ENCODE peak calls at places on chromosome 10, in eight cellular contexts. One of them, this sample, is unnamed.

GRCh38 chr10:28366943-28367342 is 64.1 kb upstream of the MPP7 start:
- DNase-seq in GM04504: no peak
- DNase-seq in activated T-cell treated with anti-CD3 and anti-CD28 coated beads, Interleukin-2, amount 50 U/mL, for 48 hours: no peak
- DNase-seq in neural crest cell: no peak
- DNase-seq in astrocyte of the cerebellum: no peak
- DNase-seq in mucosa of gallbladder: no peak
- DNase-seq in bronchial epithelial cell: no peak
- DNase-seq in body of pancreas: no peak
- DNase-seq in this sample: no peak

GRCh38 chr10:104445359-104445758 is 91.7 kb downstream of the CFAP58 start:
- DNase-seq in GM04504: no peak
- DNase-seq in activated T-cell treated with anti-CD3 and anti-CD28 coated beads, Interleukin-2, amount 50 U/mL, for 48 hours: no peak
- DNase-seq in neural crest cell: no peak
- DNase-seq in astrocyte of the cerebellum: peak
- DNase-seq in mucosa of gallbladder: no peak
- DNase-seq in bronchial epithelial cell: peak
- DNase-seq in body of pancreas: no peak
- DNase-seq in this sample: peak

GRCh38 chr10:24622781-24623301 is 100.8 kb downstream of the ARHGAP21 start:
- DNase-seq in GM04504: no peak
- DNase-seq in activated T-cell treated with anti-CD3 and anti-CD28 coated beads, Interleukin-2, amount 50 U/mL, for 48 hours: no peak
- DNase-seq in neural crest cell: no peak
- DNase-seq in astrocyte of the cerebellum: no peak
- DNase-seq in mucosa of gallbladder: no peak
- DNase-seq in bronchial epithelial cell: no peak
- DNase-seq in body of pancreas: no peak
- DNase-seq in this sample: no peak

GRCh38 chr10:89301231-89301630 is 615 bp upstream of the IFIT2 start:
- DNase-seq in GM04504: no peak
- DNase-seq in activated T-cell treated with anti-CD3 and anti-CD28 coated beads, Interleukin-2, amount 50 U/mL, for 48 hours: no peak
- DNase-seq in neural crest cell: no peak
- DNase-seq in astrocyte of the cerebellum: no peak
- DNase-seq in mucosa of gallbladder: no peak
- DNase-seq in bronchial epithelial cell: peak
- DNase-seq in body of pancreas: no peak
- DNase-seq in this sample: peak

GRCh38 chr10:92756233-92757065 is 66.7 kb downstream of the HHEX start:
- DNase-seq in GM04504: no peak
- DNase-seq in activated T-cell treated with anti-CD3 and anti-CD28 coated beads, Interleukin-2, amount 50 U/mL, for 48 hours: no peak
- DNase-seq in neural crest cell: no peak
- DNase-seq in astrocyte of the cerebellum: no peak
- DNase-seq in mucosa of gallbladder: no peak
- DNase-seq in bronchial epithelial cell: peak
- DNase-seq in body of pancreas: no peak
- DNase-seq in this sample: no peak

GRCh38 chr10:35194906-35195305 is 68.3 kb downstream of the CREM start:
- DNase-seq in GM04504: no peak
- DNase-seq in activated T-cell treated with anti-CD3 and anti-CD28 coated beads, Interleukin-2, amount 50 U/mL, for 48 hours: no peak
- DNase-seq in neural crest cell: no peak
- DNase-seq in astrocyte of the cerebellum: peak
- DNase-seq in mucosa of gallbladder: no peak
- DNase-seq in bronchial epithelial cell: peak
- DNase-seq in body of pancreas: no peak
- DNase-seq in this sample: peak

GRCh38 chr10:128053356-128053755 is 72.9 kb downstream of the MKI67 start:
- DNase-seq in GM04504: no peak
- DNase-seq in activated T-cell treated with anti-CD3 and anti-CD28 coated beads, Interleukin-2, amount 50 U/mL, for 48 hours: no peak
- DNase-seq in neural crest cell: no peak
- DNase-seq in astrocyte of the cerebellum: no peak
- DNase-seq in mucosa of gallbladder: no peak
- DNase-seq in bronchial epithelial cell: no peak
- DNase-seq in body of pancreas: no peak
- DNase-seq in this sample: no peak

GRCh38 chr10:35659456-35659855 is 17.4 kb upstream of the FZD8 start:
- DNase-seq in GM04504: no peak
- DNase-seq in activated T-cell treated with anti-CD3 and anti-CD28 coated beads, Interleukin-2, amount 50 U/mL, for 48 hours: no peak
- DNase-seq in neural crest cell: no peak
- DNase-seq in astrocyte of the cerebellum: no peak
- DNase-seq in mucosa of gallbladder: no peak
- DNase-seq in bronchial epithelial cell: no peak
- DNase-seq in body of pancreas: no peak
- DNase-seq in this sample: no peak

GRCh38 chr10:119595715-119596515 is 849 bp downstream of the TIAL1 start:
- DNase-seq in GM04504: no peak
- DNase-seq in activated T-cell treated with anti-CD3 and anti-CD28 coated beads, Interleukin-2, amount 50 U/mL, for 48 hours: peak
- DNase-seq in neural crest cell: peak
- DNase-seq in astrocyte of the cerebellum: no peak
- DNase-seq in mucosa of gallbladder: peak
- DNase-seq in bronchial epithelial cell: no peak
- DNase-seq in body of pancreas: peak
- DNase-seq in this sample: no peak

GRCh38 chr10:36880898-36881297 is 244.5 kb upstream of the ANKRD30A start:
- DNase-seq in GM04504: no peak
- DNase-seq in activated T-cell treated with anti-CD3 and anti-CD28 coated beads, Interleukin-2, amount 50 U/mL, for 48 hours: no peak
- DNase-seq in neural crest cell: no peak
- DNase-seq in astrocyte of the cerebellum: peak
- DNase-seq in mucosa of gallbladder: no peak
- DNase-seq in bronchial epithelial cell: peak
- DNase-seq in body of pancreas: no peak
- DNase-seq in this sample: peak

GRCh38 chr10:49309691-49310371 is 10.9 kb downstream of the C10orf71 start:
- DNase-seq in GM04504: no peak
- DNase-seq in activated T-cell treated with anti-CD3 and anti-CD28 coated beads, Interleukin-2, amount 50 U/mL, for 48 hours: peak
- DNase-seq in neural crest cell: no peak
- DNase-seq in astrocyte of the cerebellum: no peak
- DNase-seq in mucosa of gallbladder: no peak
- DNase-seq in bronchial epithelial cell: no peak
- DNase-seq in body of pancreas: no peak
- DNase-seq in this sample: no peak

GRCh38 chr10:63901916-63902315 is 380.7 kb downstream of the REEP3 start:
- DNase-seq in GM04504: peak
- DNase-seq in activated T-cell treated with anti-CD3 and anti-CD28 coated beads, Interleukin-2, amount 50 U/mL, for 48 hours: no peak
- DNase-seq in neural crest cell: no peak
- DNase-seq in astrocyte of the cerebellum: no peak
- DNase-seq in mucosa of gallbladder: no peak
- DNase-seq in bronchial epithelial cell: no peak
- DNase-seq in body of pancreas: no peak
- DNase-seq in this sample: no peak

GRCh38 chr10:26455567-26456315 is 17.6 kb downstream of the APBB1IP start:
- DNase-seq in GM04504: no peak
- DNase-seq in activated T-cell treated with anti-CD3 and anti-CD28 coated beads, Interleukin-2, amount 50 U/mL, for 48 hours: no peak
- DNase-seq in neural crest cell: no peak
- DNase-seq in astrocyte of the cerebellum: no peak
- DNase-seq in mucosa of gallbladder: no peak
- DNase-seq in bronchial epithelial cell: no peak
- DNase-seq in body of pancreas: no peak
- DNase-seq in this sample: no peak

GRCh38 chr10:3886191-3886590 is 101.2 kb upstream of the KLF6 start:
- DNase-seq in GM04504: no peak
- DNase-seq in activated T-cell treated with anti-CD3 and anti-CD28 coated beads, Interleukin-2, amount 50 U/mL, for 48 hours: no peak
- DNase-seq in neural crest cell: peak
- DNase-seq in astrocyte of the cerebellum: no peak
- DNase-seq in mucosa of gallbladder: no peak
- DNase-seq in bronchial epithelial cell: no peak
- DNase-seq in body of pancreas: peak
- DNase-seq in this sample: no peak

GRCh38 chr10:110134917-110135316 is 72.5 kb upstream of the MXI1 start:
- DNase-seq in GM04504: no peak
- DNase-seq in activated T-cell treated with anti-CD3 and anti-CD28 coated beads, Interleukin-2, amount 50 U/mL, for 48 hours: no peak
- DNase-seq in neural crest cell: no peak
- DNase-seq in astrocyte of the cerebellum: no peak
- DNase-seq in mucosa of gallbladder: no peak
- DNase-seq in bronchial epithelial cell: no peak
- DNase-seq in body of pancreas: no peak
- DNase-seq in this sample: no peak

GRCh38 chr10:14588084-14588937 is 186.4 kb downstream of the FAM107B start:
- DNase-seq in GM04504: peak
- DNase-seq in activated T-cell treated with anti-CD3 and anti-CD28 coated beads, Interleukin-2, amount 50 U/mL, for 48 hours: peak
- DNase-seq in neural crest cell: no peak
- DNase-seq in astrocyte of the cerebellum: peak
- DNase-seq in mucosa of gallbladder: peak
- DNase-seq in bronchial epithelial cell: peak
- DNase-seq in body of pancreas: no peak
- DNase-seq in this sample: peak

GRCh38 chr10:62541811-62542210 is 167.6 kb downstream of the ZNF365 start:
- DNase-seq in GM04504: no peak
- DNase-seq in activated T-cell treated with anti-CD3 and anti-CD28 coated beads, Interleukin-2, amount 50 U/mL, for 48 hours: no peak
- DNase-seq in neural crest cell: no peak
- DNase-seq in astrocyte of the cerebellum: no peak
- DNase-seq in mucosa of gallbladder: peak
- DNase-seq in bronchial epithelial cell: no peak
- DNase-seq in body of pancreas: no peak
- DNase-seq in this sample: no peak

GRCh38 chr10:72259491-72260214 is 14.1 kb upstream of the DDIT4 start:
- DNase-seq in GM04504: no peak
- DNase-seq in activated T-cell treated with anti-CD3 and anti-CD28 coated beads, Interleukin-2, amount 50 U/mL, for 48 hours: peak
- DNase-seq in neural crest cell: no peak
- DNase-seq in astrocyte of the cerebellum: no peak
- DNase-seq in mucosa of gallbladder: no peak
- DNase-seq in bronchial epithelial cell: no peak
- DNase-seq in body of pancreas: no peak
- DNase-seq in this sample: no peak

GRCh38 chr10:17805440-17805839 is 3.7 kb upstream of the MRC1 start:
- DNase-seq in GM04504: no peak
- DNase-seq in activated T-cell treated with anti-CD3 and anti-CD28 coated beads, Interleukin-2, amount 50 U/mL, for 48 hours: no peak
- DNase-seq in neural crest cell: no peak
- DNase-seq in astrocyte of the cerebellum: no peak
- DNase-seq in mucosa of gallbladder: no peak
- DNase-seq in bronchial epithelial cell: no peak
- DNase-seq in body of pancreas: no peak
- DNase-seq in this sample: no peak

GRCh38 chr10:44774676-44775401 is 136.3 kb upstream of the TMEM72 start:
- DNase-seq in GM04504: no peak
- DNase-seq in activated T-cell treated with anti-CD3 and anti-CD28 coated beads, Interleukin-2, amount 50 U/mL, for 48 hours: no peak
- DNase-seq in neural crest cell: no peak
- DNase-seq in astrocyte of the cerebellum: peak
- DNase-seq in mucosa of gallbladder: no peak
- DNase-seq in bronchial epithelial cell: no peak
- DNase-seq in body of pancreas: peak
- DNase-seq in this sample: no peak

GRCh38 chr10:70364772-70365091 is 17.7 kb downstream of the LRRC20 start:
- DNase-seq in GM04504: no peak
- DNase-seq in activated T-cell treated with anti-CD3 and anti-CD28 coated beads, Interleukin-2, amount 50 U/mL, for 48 hours: no peak
- DNase-seq in neural crest cell: no peak
- DNase-seq in astrocyte of the cerebellum: no peak
- DNase-seq in mucosa of gallbladder: no peak
- DNase-seq in bronchial epithelial cell: no peak
- DNase-seq in body of pancreas: no peak
- DNase-seq in this sample: no peak

GRCh38 chr10:59176241-59177030 is at the start of gene PHYHIPL:
- DNase-seq in GM04504: no peak
- DNase-seq in activated T-cell treated with anti-CD3 and anti-CD28 coated beads, Interleukin-2, amount 50 U/mL, for 48 hours: no peak
- DNase-seq in neural crest cell: peak
- DNase-seq in astrocyte of the cerebellum: no peak
- DNase-seq in mucosa of gallbladder: no peak
- DNase-seq in bronchial epithelial cell: no peak
- DNase-seq in body of pancreas: peak
- DNase-seq in this sample: no peak

GRCh38 chr10:98611432-98611831 is 164.7 kb upstream of the HPS1 start:
- DNase-seq in GM04504: no peak
- DNase-seq in activated T-cell treated with anti-CD3 and anti-CD28 coated beads, Interleukin-2, amount 50 U/mL, for 48 hours: no peak
- DNase-seq in neural crest cell: no peak
- DNase-seq in astrocyte of the cerebellum: no peak
- DNase-seq in mucosa of gallbladder: no peak
- DNase-seq in bronchial epithelial cell: no peak
- DNase-seq in body of pancreas: no peak
- DNase-seq in this sample: no peak

GRCh38 chr10:104045151-104046089 is 40.3 kb downstream of the COL17A1 start:
- DNase-seq in GM04504: peak
- DNase-seq in activated T-cell treated with anti-CD3 and anti-CD28 coated beads, Interleukin-2, amount 50 U/mL, for 48 hours: peak
- DNase-seq in neural crest cell: no peak
- DNase-seq in astrocyte of the cerebellum: peak
- DNase-seq in mucosa of gallbladder: peak
- DNase-seq in bronchial epithelial cell: no peak
- DNase-seq in body of pancreas: peak
- DNase-seq in this sample: peak

GRCh38 chr10:101358706-101359300 is 4.8 kb downstream of the BTRC start:
- DNase-seq in GM04504: no peak
- DNase-seq in activated T-cell treated with anti-CD3 and anti-CD28 coated beads, Interleukin-2, amount 50 U/mL, for 48 hours: no peak
- DNase-seq in neural crest cell: no peak
- DNase-seq in astrocyte of the cerebellum: no peak
- DNase-seq in mucosa of gallbladder: no peak
- DNase-seq in bronchial epithelial cell: peak
- DNase-seq in body of pancreas: no peak
- DNase-seq in this sample: peak

GRCh38 chr10:91745086-91745831 is 53.0 kb upstream of the TNKS2 start:
- DNase-seq in GM04504: no peak
- DNase-seq in activated T-cell treated with anti-CD3 and anti-CD28 coated beads, Interleukin-2, amount 50 U/mL, for 48 hours: no peak
- DNase-seq in neural crest cell: no peak
- DNase-seq in astrocyte of the cerebellum: no peak
- DNase-seq in mucosa of gallbladder: peak
- DNase-seq in bronchial epithelial cell: peak
- DNase-seq in body of pancreas: peak
- DNase-seq in this sample: peak

GRCh38 chr10:129767751-129768150 is 196.3 kb downstream of the EBF3 start:
- DNase-seq in GM04504: no peak
- DNase-seq in activated T-cell treated with anti-CD3 and anti-CD28 coated beads, Interleukin-2, amount 50 U/mL, for 48 hours: no peak
- DNase-seq in neural crest cell: no peak
- DNase-seq in astrocyte of the cerebellum: no peak
- DNase-seq in mucosa of gallbladder: no peak
- DNase-seq in bronchial epithelial cell: no peak
- DNase-seq in body of pancreas: no peak
- DNase-seq in this sample: no peak

GRCh38 chr10:119221666-119222065 is 14.3 kb downstream of the GRK5 start:
- DNase-seq in GM04504: no peak
- DNase-seq in activated T-cell treated with anti-CD3 and anti-CD28 coated beads, Interleukin-2, amount 50 U/mL, for 48 hours: no peak
- DNase-seq in neural crest cell: no peak
- DNase-seq in astrocyte of the cerebellum: no peak
- DNase-seq in mucosa of gallbladder: no peak
- DNase-seq in bronchial epithelial cell: no peak
- DNase-seq in body of pancreas: no peak
- DNase-seq in this sample: no peak

GRCh38 chr10:73263948-73264347 is 11.5 kb upstream of the MRPS16 start:
- DNase-seq in GM04504: no peak
- DNase-seq in activated T-cell treated with anti-CD3 and anti-CD28 coated beads, Interleukin-2, amount 50 U/mL, for 48 hours: no peak
- DNase-seq in neural crest cell: no peak
- DNase-seq in astrocyte of the cerebellum: no peak
- DNase-seq in mucosa of gallbladder: no peak
- DNase-seq in bronchial epithelial cell: peak
- DNase-seq in body of pancreas: no peak
- DNase-seq in this sample: peak

GRCh38 chr10:52451817-52452216 is 137.7 kb downstream of the DKK1 start:
- DNase-seq in GM04504: peak
- DNase-seq in activated T-cell treated with anti-CD3 and anti-CD28 coated beads, Interleukin-2, amount 50 U/mL, for 48 hours: no peak
- DNase-seq in neural crest cell: no peak
- DNase-seq in astrocyte of the cerebellum: no peak
- DNase-seq in mucosa of gallbladder: no peak
- DNase-seq in bronchial epithelial cell: peak
- DNase-seq in body of pancreas: no peak
- DNase-seq in this sample: peak

GRCh38 chr10:104732222-104732621 is 91.1 kb downstream of the SORCS3 start:
- DNase-seq in GM04504: no peak
- DNase-seq in activated T-cell treated with anti-CD3 and anti-CD28 coated beads, Interleukin-2, amount 50 U/mL, for 48 hours: no peak
- DNase-seq in neural crest cell: no peak
- DNase-seq in astrocyte of the cerebellum: no peak
- DNase-seq in mucosa of gallbladder: no peak
- DNase-seq in bronchial epithelial cell: no peak
- DNase-seq in body of pancreas: no peak
- DNase-seq in this sample: no peak

GRCh38 chr10:12507165-12507870 is 158.0 kb downstream of the CAMK1D start:
- DNase-seq in GM04504: no peak
- DNase-seq in activated T-cell treated with anti-CD3 and anti-CD28 coated beads, Interleukin-2, amount 50 U/mL, for 48 hours: no peak
- DNase-seq in neural crest cell: no peak
- DNase-seq in astrocyte of the cerebellum: no peak
- DNase-seq in mucosa of gallbladder: no peak
- DNase-seq in bronchial epithelial cell: no peak
- DNase-seq in body of pancreas: no peak
- DNase-seq in this sample: no peak

GRCh38 chr10:110168601-110169481 is 38.6 kb upstream of the MXI1 start:
- DNase-seq in GM04504: no peak
- DNase-seq in activated T-cell treated with anti-CD3 and anti-CD28 coated beads, Interleukin-2, amount 50 U/mL, for 48 hours: no peak
- DNase-seq in neural crest cell: no peak
- DNase-seq in astrocyte of the cerebellum: no peak
- DNase-seq in mucosa of gallbladder: no peak
- DNase-seq in bronchial epithelial cell: no peak
- DNase-seq in body of pancreas: no peak
- DNase-seq in this sample: no peak

GRCh38 chr10:16986082-16986405 is 143.6 kb downstream of the CUBN start:
- DNase-seq in GM04504: no peak
- DNase-seq in activated T-cell treated with anti-CD3 and anti-CD28 coated beads, Interleukin-2, amount 50 U/mL, for 48 hours: no peak
- DNase-seq in neural crest cell: no peak
- DNase-seq in astrocyte of the cerebellum: no peak
- DNase-seq in mucosa of gallbladder: no peak
- DNase-seq in bronchial epithelial cell: no peak
- DNase-seq in body of pancreas: no peak
- DNase-seq in this sample: no peak

This sample was measured in PC-3.